ENCODE peak calls at places on chromosomes 3 and 15, in ten cellular contexts. One of them, this sample, is unnamed.
A peak's percentile ranks its signal among the peaks of the same experiment; 100 is the strongest.

GRCh38 chr15:99447497-99448371 is 118.0 kb upstream of the MEF2A start:
- DNase-seq in endodermal cell: peak; percentile 89
- DNase-seq in CD4-positive, alpha-beta T cell: no peak
- DNase-seq in IMR-90: no peak
- DNase-seq in MM.1S: no peak
- DNase-seq in A549: no peak
- DNase-seq in PC-3: no peak
- DNase-seq in neural progenitor cell: no peak
- DNase-seq in tibial nerve: no peak
- DNase-seq in fibroblast of lung: no peak
- DNase-seq in this sample: peak; percentile 26

GRCh38 chr15:72230197-72231065 is 559 bp downstream of the PKM start:
- DNase-seq in endodermal cell: peak; percentile 91
- DNase-seq in CD4-positive, alpha-beta T cell: peak; percentile 38
- DNase-seq in IMR-90: peak; percentile 91
- DNase-seq in MM.1S: peak; percentile 56
- DNase-seq in A549: peak; percentile 91
- DNase-seq in PC-3: peak; percentile 72
- DNase-seq in neural progenitor cell: peak; percentile 91
- DNase-seq in tibial nerve: peak; percentile 77
- DNase-seq in fibroblast of lung: peak; percentile 92
- DNase-seq in this sample: peak; percentile 83

GRCh38 chr15:79970921-79971434 is at the start of gene BCL2A1:
- DNase-seq in endodermal cell: no peak
- DNase-seq in CD4-positive, alpha-beta T cell: peak; percentile 37
- DNase-seq in IMR-90: peak; percentile 96
- DNase-seq in MM.1S: no peak
- DNase-seq in A549: peak; percentile 87
- DNase-seq in PC-3: peak; percentile 88
- DNase-seq in neural progenitor cell: no peak
- DNase-seq in tibial nerve: no peak
- DNase-seq in fibroblast of lung: peak; percentile 94
- DNase-seq in this sample: peak; percentile 51

GRCh38 chr3:127822836-127823589 is 698 bp upstream of the MGLL start:
- DNase-seq in endodermal cell: peak; percentile 66
- DNase-seq in CD4-positive, alpha-beta T cell: no peak
- DNase-seq in IMR-90: peak; percentile 33
- DNase-seq in MM.1S: no peak
- DNase-seq in A549: peak; percentile 50
- DNase-seq in PC-3: peak; percentile 29
- DNase-seq in neural progenitor cell: peak; percentile 66
- DNase-seq in tibial nerve: peak; percentile 35
- DNase-seq in fibroblast of lung: peak; percentile 35
- DNase-seq in this sample: no peak

GRCh38 chr3:20310629-20311028 is 124.6 kb upstream of the SGO1 start:
- DNase-seq in endodermal cell: no peak
- DNase-seq in CD4-positive, alpha-beta T cell: no peak
- DNase-seq in IMR-90: no peak
- DNase-seq in MM.1S: no peak
- DNase-seq in A549: no peak
- DNase-seq in PC-3: no peak
- DNase-seq in neural progenitor cell: peak; percentile 35
- DNase-seq in tibial nerve: no peak
- DNase-seq in fibroblast of lung: no peak
- DNase-seq in this sample: no peak

GRCh38 chr15:25703726-25704125 is 159.4 kb downstream of the ATP10A start:
- DNase-seq in endodermal cell: no peak
- DNase-seq in CD4-positive, alpha-beta T cell: no peak
- DNase-seq in IMR-90: no peak
- DNase-seq in MM.1S: no peak
- DNase-seq in A549: no peak
- DNase-seq in PC-3: no peak
- DNase-seq in neural progenitor cell: no peak
- DNase-seq in tibial nerve: no peak
- DNase-seq in fibroblast of lung: no peak
- DNase-seq in this sample: no peak

GRCh38 chr3:195886181-195887141 is 21.9 kb downstream of the TNK2 start:
- DNase-seq in endodermal cell: no peak
- DNase-seq in CD4-positive, alpha-beta T cell: no peak
- DNase-seq in IMR-90: peak; percentile 35
- DNase-seq in MM.1S: no peak
- DNase-seq in A549: no peak
- DNase-seq in PC-3: peak; percentile 50
- DNase-seq in neural progenitor cell: no peak
- DNase-seq in tibial nerve: no peak
- DNase-seq in fibroblast of lung: peak; percentile 85
- DNase-seq in this sample: no peak

GRCh38 chr3:181278468-181279238 is 289.1 kb upstream of the DNAJC19 start:
- DNase-seq in endodermal cell: no peak
- DNase-seq in CD4-positive, alpha-beta T cell: no peak
- DNase-seq in IMR-90: no peak
- DNase-seq in MM.1S: peak; percentile 53
- DNase-seq in A549: no peak
- DNase-seq in PC-3: no peak
- DNase-seq in neural progenitor cell: peak; percentile 42
- DNase-seq in tibial nerve: no peak
- DNase-seq in fibroblast of lung: no peak
- DNase-seq in this sample: peak; percentile 25

GRCh38 chr3:24493951-24494615 is 567 bp downstream of the THRB start:
- DNase-seq in endodermal cell: peak; percentile 80
- DNase-seq in CD4-positive, alpha-beta T cell: no peak
- DNase-seq in IMR-90: no peak
- DNase-seq in MM.1S: no peak
- DNase-seq in A549: peak; percentile 37
- DNase-seq in PC-3: peak; percentile 60
- DNase-seq in neural progenitor cell: peak; percentile 53
- DNase-seq in tibial nerve: peak; percentile 56
- DNase-seq in fibroblast of lung: peak; percentile 10
- DNase-seq in this sample: no peak

GRCh38 chr15:68584704-68585573 is 6.1 kb downstream of the CORO2B start:
- DNase-seq in endodermal cell: no peak
- DNase-seq in CD4-positive, alpha-beta T cell: no peak
- DNase-seq in IMR-90: no peak
- DNase-seq in MM.1S: no peak
- DNase-seq in A549: no peak
- DNase-seq in PC-3: no peak
- DNase-seq in neural progenitor cell: no peak
- DNase-seq in tibial nerve: no peak
- DNase-seq in fibroblast of lung: no peak
- DNase-seq in this sample: no peak

GRCh38 chr3:98952404-98952803 is 50.9 kb upstream of the DCBLD2 start:
- DNase-seq in endodermal cell: no peak
- DNase-seq in CD4-positive, alpha-beta T cell: no peak
- DNase-seq in IMR-90: no peak
- DNase-seq in MM.1S: no peak
- DNase-seq in A549: no peak
- DNase-seq in PC-3: no peak
- DNase-seq in neural progenitor cell: no peak
- DNase-seq in tibial nerve: no peak
- DNase-seq in fibroblast of lung: no peak
- DNase-seq in this sample: no peak

GRCh38 chr3:186871403-186871924 is 29.0 kb downstream of the ADIPOQ start:
- DNase-seq in endodermal cell: no peak
- DNase-seq in CD4-positive, alpha-beta T cell: no peak
- DNase-seq in IMR-90: no peak
- DNase-seq in MM.1S: no peak
- DNase-seq in A549: no peak
- DNase-seq in PC-3: no peak
- DNase-seq in neural progenitor cell: no peak
- DNase-seq in tibial nerve: no peak
- DNase-seq in fibroblast of lung: no peak
- DNase-seq in this sample: no peak

GRCh38 chr3:106213954-106214353 is 345.1 kb upstream of the CBLB start:
- DNase-seq in endodermal cell: no peak
- DNase-seq in CD4-positive, alpha-beta T cell: no peak
- DNase-seq in IMR-90: no peak
- DNase-seq in MM.1S: no peak
- DNase-seq in A549: no peak
- DNase-seq in PC-3: no peak
- DNase-seq in neural progenitor cell: no peak
- DNase-seq in tibial nerve: no peak
- DNase-seq in fibroblast of lung: no peak
- DNase-seq in this sample: no peak

GRCh38 chr3:123084192-123084591 is 17.4 kb downstream of the PDIA5 start:
- DNase-seq in endodermal cell: peak; percentile 68
- DNase-seq in CD4-positive, alpha-beta T cell: no peak
- DNase-seq in IMR-90: no peak
- DNase-seq in MM.1S: no peak
- DNase-seq in A549: no peak
- DNase-seq in PC-3: no peak
- DNase-seq in neural progenitor cell: no peak
- DNase-seq in tibial nerve: no peak
- DNase-seq in fibroblast of lung: peak; percentile 20
- DNase-seq in this sample: no peak

GRCh38 chr15:23574742-23575141 is 9.3 kb downstream of the MKRN3 start:
- DNase-seq in endodermal cell: peak; percentile 56
- DNase-seq in CD4-positive, alpha-beta T cell: no peak
- DNase-seq in IMR-90: no peak
- DNase-seq in MM.1S: no peak
- DNase-seq in A549: peak; percentile 13
- DNase-seq in PC-3: no peak
- DNase-seq in neural progenitor cell: no peak
- DNase-seq in tibial nerve: no peak
- DNase-seq in fibroblast of lung: no peak
- DNase-seq in this sample: no peak

GRCh38 chr3:102536479-102536878 is 101.7 kb downstream of the ZPLD1 start:
- DNase-seq in endodermal cell: no peak
- DNase-seq in CD4-positive, alpha-beta T cell: no peak
- DNase-seq in IMR-90: peak; percentile 33
- DNase-seq in MM.1S: peak; percentile 68
- DNase-seq in A549: peak; percentile 40
- DNase-seq in PC-3: peak; percentile 84
- DNase-seq in neural progenitor cell: peak; percentile 46
- DNase-seq in tibial nerve: no peak
- DNase-seq in fibroblast of lung: peak; percentile 22
- DNase-seq in this sample: peak; percentile 58
- TF ChIP-seq CTCF in endodermal cell: peak; percentile 60
- TF ChIP-seq CTCF in CD4-positive, alpha-beta T cell: peak; percentile 37
- TF ChIP-seq CTCF in IMR-90: peak; percentile 55
- TF ChIP-seq CTCF in MM.1S: peak; percentile 58
- TF ChIP-seq CTCF in A549: peak; percentile 73
- TF ChIP-seq CTCF in PC-3: peak; percentile 76
- TF ChIP-seq CTCF in neural progenitor cell: peak; percentile 58
- TF ChIP-seq CTCF in tibial nerve: peak; percentile 63
- TF ChIP-seq CTCF in fibroblast of lung: peak; percentile 31
- TF ChIP-seq CTCF in this sample: peak; percentile 83

GRCh38 chr15:87419341-87419740 is 837.2 kb downstream of the NTRK3 start:
- DNase-seq in endodermal cell: no peak
- DNase-seq in CD4-positive, alpha-beta T cell: no peak
- DNase-seq in IMR-90: no peak
- DNase-seq in MM.1S: no peak
- DNase-seq in A549: no peak
- DNase-seq in PC-3: no peak
- DNase-seq in neural progenitor cell: no peak
- DNase-seq in tibial nerve: no peak
- DNase-seq in fibroblast of lung: peak; percentile 1
- DNase-seq in this sample: no peak
- H3K9me3 ChIP-seq in endodermal cell: no peaks in the 10 kb centered on the region
- H3K9me3 ChIP-seq in CD4-positive, alpha-beta T cell: no peaks in the 10 kb centered on the region
- H3K9me3 ChIP-seq in IMR-90: peaks cover 2% of the 10 kb centered on the region
- H3K9me3 ChIP-seq in MM.1S: no peaks in the 10 kb centered on the region
- H3K9me3 ChIP-seq in A549: peaks cover 4% of the 10 kb centered on the region
- H3K9me3 ChIP-seq in PC-3: no peaks in the 10 kb centered on the region
- H3K9me3 ChIP-seq in neural progenitor cell: no peaks in the 10 kb centered on the region
- H3K9me3 ChIP-seq in tibial nerve: no peaks in the 10 kb centered on the region
- H3K9me3 ChIP-seq in fibroblast of lung: no peaks in the 10 kb centered on the region
- H3K9me3 ChIP-seq in this sample: no peaks in the 10 kb centered on the region

GRCh38 chr15:78810377-78811123 is 714 bp downstream of the ADAMTS7 start:
- DNase-seq in endodermal cell: peak; percentile 85
- DNase-seq in CD4-positive, alpha-beta T cell: no peak
- DNase-seq in IMR-90: peak; percentile 35
- DNase-seq in MM.1S: no peak
- DNase-seq in A549: peak; percentile 37
- DNase-seq in PC-3: peak; percentile 56
- DNase-seq in neural progenitor cell: peak; percentile 74
- DNase-seq in tibial nerve: no peak
- DNase-seq in fibroblast of lung: peak; percentile 45
- DNase-seq in this sample: no peak
- TF ChIP-seq CTCF in endodermal cell: no peak
- TF ChIP-seq CTCF in CD4-positive, alpha-beta T cell: no peak
- TF ChIP-seq CTCF in IMR-90: peak; percentile 4
- TF ChIP-seq CTCF in MM.1S: no peak
- TF ChIP-seq CTCF in A549: no peak
- TF ChIP-seq CTCF in PC-3: no peak
- TF ChIP-seq CTCF in neural progenitor cell: no peak
- TF ChIP-seq CTCF in tibial nerve: no peak
- TF ChIP-seq CTCF in fibroblast of lung: no peak
- TF ChIP-seq CTCF in this sample: no peak

GRCh38 chr3:42317137-42317536 is 51.2 kb upstream of the CCK start:
- DNase-seq in endodermal cell: no peak
- DNase-seq in CD4-positive, alpha-beta T cell: no peak
- DNase-seq in IMR-90: no peak
- DNase-seq in MM.1S: no peak
- DNase-seq in A549: no peak
- DNase-seq in PC-3: no peak
- DNase-seq in neural progenitor cell: no peak
- DNase-seq in tibial nerve: no peak
- DNase-seq in fibroblast of lung: no peak
- DNase-seq in this sample: no peak
- H3K9me3 ChIP-seq in endodermal cell: peaks cover 50% of the 10 kb centered on the region
- H3K9me3 ChIP-seq in CD4-positive, alpha-beta T cell: peaks cover 23% of the 10 kb centered on the region
- H3K9me3 ChIP-seq in IMR-90: no peaks in the 10 kb centered on the region
- H3K9me3 ChIP-seq in MM.1S: no peaks in the 10 kb centered on the region
- H3K9me3 ChIP-seq in A549: no peaks in the 10 kb centered on the region
- H3K9me3 ChIP-seq in PC-3: peaks cover 34% of the 10 kb centered on the region
- H3K9me3 ChIP-seq in neural progenitor cell: peaks cover 42% of the 10 kb centered on the region
- H3K9me3 ChIP-seq in tibial nerve: peaks cover 20% of the 10 kb centered on the region
- H3K9me3 ChIP-seq in fibroblast of lung: no peaks in the 10 kb centered on the region
- H3K9me3 ChIP-seq in this sample: peaks cover 44% of the 10 kb centered on the region

GRCh38 chr3:48697952-48698351 is 12.2 kb upstream of the NCKIPSD start:
- DNase-seq in endodermal cell: no peak
- DNase-seq in CD4-positive, alpha-beta T cell: no peak
- DNase-seq in IMR-90: no peak
- DNase-seq in MM.1S: peak; percentile 5
- DNase-seq in A549: no peak
- DNase-seq in PC-3: peak; percentile 31
- DNase-seq in neural progenitor cell: no peak
- DNase-seq in tibial nerve: no peak
- DNase-seq in fibroblast of lung: no peak
- DNase-seq in this sample: no peak
- TF ChIP-seq CTCF in endodermal cell: no peak
- TF ChIP-seq CTCF in CD4-positive, alpha-beta T cell: no peak
- TF ChIP-seq CTCF in IMR-90: peak; percentile 20
- TF ChIP-seq CTCF in MM.1S: no peak
- TF ChIP-seq CTCF in A549: no peak
- TF ChIP-seq CTCF in PC-3: peak; percentile 44
- TF ChIP-seq CTCF in neural progenitor cell: no peak
- TF ChIP-seq CTCF in tibial nerve: no peak
- TF ChIP-seq CTCF in fibroblast of lung: no peak
- TF ChIP-seq CTCF in this sample: peak; percentile 46

GRCh38 chr3:481680-482079 is 285.1 kb downstream of the CHL1 start:
- DNase-seq in endodermal cell: no peak
- DNase-seq in CD4-positive, alpha-beta T cell: no peak
- DNase-seq in IMR-90: no peak
- DNase-seq in MM.1S: peak; percentile 22
- DNase-seq in A549: no peak
- DNase-seq in PC-3: peak; percentile 30
- DNase-seq in neural progenitor cell: no peak
- DNase-seq in tibial nerve: no peak
- DNase-seq in fibroblast of lung: no peak
- DNase-seq in this sample: peak; percentile 42
- H3K9me3 ChIP-seq in endodermal cell: peaks cover 65% of the 10 kb centered on the region
- H3K9me3 ChIP-seq in CD4-positive, alpha-beta T cell: peaks cover 7% of the 10 kb centered on the region
- H3K9me3 ChIP-seq in IMR-90: peaks cover 2% of the 10 kb centered on the region
- H3K9me3 ChIP-seq in MM.1S: no peaks in the 10 kb centered on the region
- H3K9me3 ChIP-seq in A549: no peaks in the 10 kb centered on the region
- H3K9me3 ChIP-seq in PC-3: peaks cover 4% of the 10 kb centered on the region
- H3K9me3 ChIP-seq in neural progenitor cell: peaks cover 5% of the 10 kb centered on the region
- H3K9me3 ChIP-seq in tibial nerve: no peaks in the 10 kb centered on the region
- H3K9me3 ChIP-seq in fibroblast of lung: no peaks in the 10 kb centered on the region
- H3K9me3 ChIP-seq in this sample: no peaks in the 10 kb centered on the region

This sample was measured in OCI-LY7.